ENCODE peak calls at places on chromosomes 3 and 15, in six cellular contexts. One of them, this sample, is unnamed.

GRCh38 chr3:169744332-169745054 is 20.4 kb downstream of the TERC start:
- DNase-seq in activated naive CD4-positive, alpha-beta T cell treated with Interleukin-2 at 50 U/mL for 16 hours: no peak
- DNase-seq in A172: no peak
- DNase-seq in sciatic nerve: no peak
- DNase-seq in GM23248: peak
- DNase-seq in GM12892: no peak
- DNase-seq in this sample: no peak

GRCh38 chr15:34439878-34440277 is 2.3 kb upstream of the GOLGA8A start:
- DNase-seq in activated naive CD4-positive, alpha-beta T cell treated with Interleukin-2 at 50 U/mL for 16 hours: no peak
- DNase-seq in A172: no peak
- DNase-seq in sciatic nerve: no peak
- DNase-seq in GM23248: no peak
- DNase-seq in GM12892: no peak
- DNase-seq in this sample: no peak

GRCh38 chr3:75978686-75979085 is 193.3 kb upstream of the ZNF717 start:
- DNase-seq in activated naive CD4-positive, alpha-beta T cell treated with Interleukin-2 at 50 U/mL for 16 hours: no peak
- DNase-seq in A172: no peak
- DNase-seq in sciatic nerve: no peak
- DNase-seq in GM23248: peak
- DNase-seq in GM12892: no peak
- DNase-seq in this sample: no peak

GRCh38 chr15:59437473-59437776 is 561 bp upstream of the FAM81A start:
- DNase-seq in activated naive CD4-positive, alpha-beta T cell treated with Interleukin-2 at 50 U/mL for 16 hours: no peak
- DNase-seq in A172: no peak
- DNase-seq in sciatic nerve: no peak
- DNase-seq in GM23248: no peak
- DNase-seq in GM12892: no peak
- DNase-seq in this sample: no peak

GRCh38 chr3:30496496-30496966 is 109.9 kb upstream of the TGFBR2 start:
- DNase-seq in activated naive CD4-positive, alpha-beta T cell treated with Interleukin-2 at 50 U/mL for 16 hours: no peak
- DNase-seq in A172: peak
- DNase-seq in sciatic nerve: no peak
- DNase-seq in GM23248: peak
- DNase-seq in GM12892: no peak
- DNase-seq in this sample: no peak

GRCh38 chr3:56219894-56220805 is 248.1 kb downstream of the ERC2 start:
- DNase-seq in activated naive CD4-positive, alpha-beta T cell treated with Interleukin-2 at 50 U/mL for 16 hours: no peak
- DNase-seq in A172: no peak
- DNase-seq in sciatic nerve: no peak
- DNase-seq in GM23248: no peak
- DNase-seq in GM12892: no peak
- DNase-seq in this sample: no peak

GRCh38 chr15:71629761-71630499 is 180.4 kb upstream of the NR2E3 start:
- DNase-seq in activated naive CD4-positive, alpha-beta T cell treated with Interleukin-2 at 50 U/mL for 16 hours: no peak
- DNase-seq in A172: no peak
- DNase-seq in sciatic nerve: no peak
- DNase-seq in GM23248: no peak
- DNase-seq in GM12892: no peak
- DNase-seq in this sample: no peak

GRCh38 chr3:164351126-164351525 is 727.2 kb downstream of the SI start:
- DNase-seq in activated naive CD4-positive, alpha-beta T cell treated with Interleukin-2 at 50 U/mL for 16 hours: no peak
- DNase-seq in A172: peak
- DNase-seq in sciatic nerve: no peak
- DNase-seq in GM23248: peak
- DNase-seq in GM12892: no peak
- DNase-seq in this sample: no peak

GRCh38 chr3:128698211-128699011 is 27.6 kb upstream of the RAB7A start:
- DNase-seq in activated naive CD4-positive, alpha-beta T cell treated with Interleukin-2 at 50 U/mL for 16 hours: peak
- DNase-seq in A172: no peak
- DNase-seq in sciatic nerve: peak
- DNase-seq in GM23248: peak
- DNase-seq in GM12892: peak
- DNase-seq in this sample: no peak

GRCh38 chr15:51735611-51736010 is 1.8 kb downstream of the LYSMD2 start:
- DNase-seq in activated naive CD4-positive, alpha-beta T cell treated with Interleukin-2 at 50 U/mL for 16 hours: peak
- DNase-seq in A172: no peak
- DNase-seq in sciatic nerve: no peak
- DNase-seq in GM23248: no peak
- DNase-seq in GM12892: no peak
- DNase-seq in this sample: peak

GRCh38 chr15:85708402-85708932 is 86.3 kb downstream of the KLHL25 start:
- DNase-seq in activated naive CD4-positive, alpha-beta T cell treated with Interleukin-2 at 50 U/mL for 16 hours: no peak
- DNase-seq in A172: no peak
- DNase-seq in sciatic nerve: no peak
- DNase-seq in GM23248: no peak
- DNase-seq in GM12892: no peak
- DNase-seq in this sample: no peak

GRCh38 chr3:191681198-191681597 is 220.2 kb downstream of the PYDC2 start:
- DNase-seq in activated naive CD4-positive, alpha-beta T cell treated with Interleukin-2 at 50 U/mL for 16 hours: no peak
- DNase-seq in A172: no peak
- DNase-seq in sciatic nerve: no peak
- DNase-seq in GM23248: no peak
- DNase-seq in GM12892: no peak
- DNase-seq in this sample: no peak

GRCh38 chr15:80152896-80153876 is at the start of gene FAH:
- DNase-seq in activated naive CD4-positive, alpha-beta T cell treated with Interleukin-2 at 50 U/mL for 16 hours: peak
- DNase-seq in A172: peak
- DNase-seq in sciatic nerve: no peak
- DNase-seq in GM23248: peak
- DNase-seq in GM12892: no peak
- DNase-seq in this sample: peak

GRCh38 chr3:188782725-188783124 is 389.0 kb upstream of the TPRG1 start:
- DNase-seq in activated naive CD4-positive, alpha-beta T cell treated with Interleukin-2 at 50 U/mL for 16 hours: no peak
- DNase-seq in A172: no peak
- DNase-seq in sciatic nerve: no peak
- DNase-seq in GM23248: no peak
- DNase-seq in GM12892: no peak
- DNase-seq in this sample: no peak

GRCh38 chr15:101024709-101025108 is 105.6 kb downstream of the LRRK1 start:
- DNase-seq in activated naive CD4-positive, alpha-beta T cell treated with Interleukin-2 at 50 U/mL for 16 hours: no peak
- DNase-seq in A172: no peak
- DNase-seq in sciatic nerve: peak
- DNase-seq in GM23248: no peak
- DNase-seq in GM12892: no peak
- DNase-seq in this sample: no peak

GRCh38 chr3:62201438-62202035 is 171.8 kb downstream of the FEZF2 start:
- DNase-seq in activated naive CD4-positive, alpha-beta T cell treated with Interleukin-2 at 50 U/mL for 16 hours: no peak
- DNase-seq in A172: peak
- DNase-seq in sciatic nerve: no peak
- DNase-seq in GM23248: peak
- DNase-seq in GM12892: no peak
- DNase-seq in this sample: no peak